ENCODE peak calls at places on chromosomes 16 and 17, in five cellular contexts. C is substantia nigra; A is naive thymus-derived CD8-positive, alpha-beta T cell; N is nucleus accumbens; K is activated naive CD4-positive, alpha-beta T cell. W is an unnamed sample.

GRCh38 chr17:5127910-5128309 is 12.1 kb downstream of the USP6 start:
- DNase-seq in C (no peak), A (no peak), N (no peak), K (no peak), W (no peak)

GRCh38 chr17:13775450-13775849 is 173.7 kb upstream of the HS3ST3A1 start:
- DNase-seq in C (no peak), A (no peak), N (no peak), K (no peak), W (no peak)

GRCh38 chr16:67656344-67657016 is 3.6 kb downstream of the ACD start:
- DNase-seq in C (no peak), A (no peak), N (no peak), K (no peak), W (no peak)

GRCh38 chr17:5618511-5618910 is 34.2 kb upstream of the NLRP1 start:
- DNase-seq in C (no peak), A (no peak), N (no peak), K (no peak), W (no peak)

GRCh38 chr17:7781467-7781866 is 52.5 kb upstream of the KDM6B start:
- DNase-seq in C (no peak), A (no peak), N (no peak), K (no peak), W (no peak)

GRCh38 chr17:56284501-56284900 is 131.2 kb downstream of the ANKFN1 start:
- DNase-seq in C (no peak), A (no peak), N (no peak), K (no peak), W (no peak)

GRCh38 chr16:85055503-85056210 is 28.1 kb downstream of the KIAA0513 start:
- DNase-seq in C (peak; percentile 58), A (peak; percentile 80), N (peak; percentile 9), K (peak; percentile 20), W (peak; percentile 64)

GRCh38 chr17:74210191-74211140 is 2.9 kb upstream of the TTYH2 start:
- DNase-seq in C (peak; percentile 82), A (peak; percentile 83), N (peak; percentile 65), K (peak; percentile 76), W (peak; percentile 74)

GRCh38 chr16:88706965-88707871 is 915 bp downstream of the CTU2 start:
- DNase-seq in C (no peak), A (no peak), N (no peak), K (no peak), W (no peak)

GRCh38 chr16:51243836-51244483 is 92.9 kb upstream of the SALL1 start:
- DNase-seq in C (no peak), A (no peak), N (no peak), K (no peak), W (no peak)

GRCh38 chr17:60145006-60145935 is 4.5 kb upstream of the CA4 start:
- DNase-seq in C (no peak), A (no peak), N (no peak), K (no peak), W (no peak)

GRCh38 chr16:13902677-13903076 is 17.3 kb upstream of the ERCC4 start:
- DNase-seq in C (no peak), A (no peak), N (no peak), K (no peak), W (no peak)

GRCh38 chr17:14747576-14747940 is 446.7 kb downstream of the HS3ST3B1 start:
- DNase-seq in C (no peak), A (no peak), N (no peak), K (no peak), W (no peak)

GRCh38 chr17:40093005-40093579 is 7.3 kb downstream of the NR1D1 start:
- DNase-seq in C (no peak), A (no peak), N (no peak), K (no peak), W (no peak)

GRCh38 chr16:17408296-17408695 is 62.5 kb downstream of the XYLT1 start:
- DNase-seq in C (no peak), A (no peak), N (no peak), K (no peak), W (no peak)

GRCh38 chr16:57371494-57372371 is 557 bp upstream of the CX3CL1 start:
- DNase-seq in C (no peak), A (no peak), N (no peak), K (no peak), W (no peak)

GRCh38 chr16:51131619-51132018 is 19.5 kb downstream of the SALL1 start:
- DNase-seq in C (no peak), A (no peak), N (no peak), K (no peak), W (no peak)

GRCh38 chr17:64200080-64201042 is 62.7 kb downstream of the TEX2 start:
- DNase-seq in C (no peak), A (no peak), N (no peak), K (no peak), W (no peak)

GRCh38 chr17:75130632-75131277 is 787 bp downstream of the NT5C start:
- DNase-seq in C (peak; percentile 48), A (peak; percentile 49), N (no peak), K (peak; percentile 36), W (no peak)

GRCh38 chr16:89268987-89269735 is 51.7 kb downstream of the ZNF778 start:
- DNase-seq in C (no peak), A (no peak), N (no peak), K (no peak), W (no peak)

GRCh38 chr17:72510454-72511016 is 389.7 kb downstream of the SOX9 start:
- DNase-seq in C (no peak), A (no peak), N (no peak), K (no peak), W (no peak)

GRCh38 chr17:65415991-65416390 is 145.5 kb downstream of the AXIN2 start:
- DNase-seq in C (no peak), A (no peak), N (no peak), K (no peak), W (no peak)

GRCh38 chr17:6555331-6556120 is 829 bp downstream of the PITPNM3 start:
- DNase-seq in C (no peak), A (no peak), N (no peak), K (no peak), W (no peak)

GRCh38 chr17:229130-229944 is 47.9 kb upstream of the DOC2B start:
- DNase-seq in C (no peak), A (no peak), N (no peak), K (no peak), W (no peak)

GRCh38 chr16:70746708-70747424 is 54.1 kb downstream of the VAC14 start:
- DNase-seq in C (no peak), A (peak; percentile 61), N (no peak), K (no peak), W (peak; percentile 74)

GRCh38 chr17:4221899-4222659 is 41.7 kb downstream of the ANKFY1 start:
- DNase-seq in C (no peak), A (no peak), N (no peak), K (no peak), W (no peak)

GRCh38 chr16:31471241-31471874 is 594 bp upstream of the TGFB1I1 start:
- DNase-seq in C (no peak), A (no peak), N (no peak), K (no peak), W (no peak)

GRCh38 chr16:6048017-6048416 is 950.4 kb upstream of the EEF2KMT start:
- DNase-seq in C (no peak), A (no peak), N (no peak), K (no peak), W (no peak)

GRCh38 chr16:66324785-66325184 is 41.7 kb upstream of the CDH5 start:
- DNase-seq in C (peak; percentile 5), A (no peak), N (peak; percentile 47), K (no peak), W (no peak)

GRCh38 chr16:30041841-30042240 is 10.8 kb upstream of the TLCD3B start:
- DNase-seq in C (no peak), A (peak; percentile 38), N (no peak), K (no peak), W (no peak)

GRCh38 chr16:50360033-50360778 is 8.6 kb downstream of the BRD7 start:
- DNase-seq in C (no peak), A (no peak), N (no peak), K (no peak), W (no peak)

GRCh38 chr17:35088911-35089845 is 25.7 kb upstream of the RFFL start:
- DNase-seq in C (peak; percentile 79), A (peak; percentile 89), N (peak; percentile 77), K (peak; percentile 90), W (peak; percentile 81)